ENCODE peak calls at places on chromosomes 4 and X, in five cellular contexts. One of them, this sample, is unnamed.

GRCh38 chr4:128862608-128863313 is 53.3 kb downstream of the JADE1 start:
- DNase-seq in GM06990: peak; percentile 66
- DNase-seq in colonic mucosa: no peak
- DNase-seq in MCF 10A: no peak
- DNase-seq in PC-3: no peak
- DNase-seq in this sample: peak; percentile 71

GRCh38 chr4:1463088-1463926 is 57.1 kb upstream of the NKX1-1 start:
- DNase-seq in GM06990: no peak
- DNase-seq in colonic mucosa: no peak
- DNase-seq in MCF 10A: no peak
- DNase-seq in PC-3: no peak
- DNase-seq in this sample: no peak

GRCh38 chrX:48540015-48540350 is 469 bp downstream of the TBC1D25 start:
- DNase-seq in GM06990: no peak
- DNase-seq in colonic mucosa: peak; percentile 51
- DNase-seq in MCF 10A: peak; percentile 38
- DNase-seq in PC-3: no peak
- DNase-seq in this sample: peak; percentile 56

GRCh38 chr4:153113061-153113837 is 91.0 kb upstream of the TRIM2 start:
- DNase-seq in GM06990: no peak
- DNase-seq in colonic mucosa: no peak
- DNase-seq in MCF 10A: no peak
- DNase-seq in PC-3: no peak
- DNase-seq in this sample: no peak

GRCh38 chr4:22672944-22673343 is 19.8 kb upstream of the GBA3 start:
- DNase-seq in GM06990: no peak
- DNase-seq in colonic mucosa: no peak
- DNase-seq in MCF 10A: no peak
- DNase-seq in PC-3: no peak
- DNase-seq in this sample: no peak

GRCh38 chr4:75142377-75142776 is 209.5 kb downstream of the PARM1 start:
- DNase-seq in GM06990: no peak
- DNase-seq in colonic mucosa: no peak
- DNase-seq in MCF 10A: no peak
- DNase-seq in PC-3: peak; percentile 43
- DNase-seq in this sample: no peak

GRCh38 chr4:168800926-168801325 is 209.1 kb downstream of the CBR4 start:
- DNase-seq in GM06990: no peak
- DNase-seq in colonic mucosa: no peak
- DNase-seq in MCF 10A: no peak
- DNase-seq in PC-3: no peak
- DNase-seq in this sample: no peak

GRCh38 chrX:130680164-130681035 is 222.6 kb downstream of the ENOX2 start:
- DNase-seq in GM06990: no peak
- DNase-seq in colonic mucosa: no peak
- DNase-seq in MCF 10A: no peak
- DNase-seq in PC-3: no peak
- DNase-seq in this sample: no peak

GRCh38 chrX:44873415-44874270 is 655 bp downstream of the KDM6A start:
- DNase-seq in GM06990: peak; percentile 71
- DNase-seq in colonic mucosa: peak; percentile 62
- DNase-seq in MCF 10A: peak; percentile 65
- DNase-seq in PC-3: peak; percentile 29
- DNase-seq in this sample: peak; percentile 49

GRCh38 chrX:97290199-97290598 is 406.5 kb downstream of the RPA4 start:
- DNase-seq in GM06990: no peak
- DNase-seq in colonic mucosa: no peak
- DNase-seq in MCF 10A: no peak
- DNase-seq in PC-3: no peak
- DNase-seq in this sample: no peak

GRCh38 chrX:11787564-11787963 is 29.5 kb downstream of the MSL3 start:
- DNase-seq in GM06990: peak; percentile 46
- DNase-seq in colonic mucosa: peak; percentile 58
- DNase-seq in MCF 10A: peak; percentile 67
- DNase-seq in PC-3: peak; percentile 20
- DNase-seq in this sample: no peak

GRCh38 chr4:77449162-77449561 is 156.5 kb upstream of the CXCL13 start:
- DNase-seq in GM06990: no peak
- DNase-seq in colonic mucosa: no peak
- DNase-seq in MCF 10A: peak; percentile 45
- DNase-seq in PC-3: peak; percentile 43
- DNase-seq in this sample: no peak

GRCh38 chr4:48275694-48276093 is 6.1 kb upstream of the TEC start:
- DNase-seq in GM06990: no peak
- DNase-seq in colonic mucosa: no peak
- DNase-seq in MCF 10A: no peak
- DNase-seq in PC-3: no peak
- DNase-seq in this sample: no peak

GRCh38 chr4:149645790-149646189 is 169.9 kb downstream of the IQCM start:
- DNase-seq in GM06990: no peak
- DNase-seq in colonic mucosa: no peak
- DNase-seq in MCF 10A: peak; percentile 4
- DNase-seq in PC-3: peak; percentile 24
- DNase-seq in this sample: no peak
- TF ChIP-seq CTCF in GM06990: no peak
- TF ChIP-seq CTCF in colonic mucosa: no peak
- TF ChIP-seq CTCF in MCF 10A: no peak
- TF ChIP-seq CTCF in PC-3: peak; percentile 23
- TF ChIP-seq CTCF in this sample: no peak

GRCh38 chr4:189597341-189597740 is 343.3 kb upstream of the FRG1 start:
- DNase-seq in GM06990: no peak
- DNase-seq in colonic mucosa: no peak
- DNase-seq in MCF 10A: no peak
- DNase-seq in PC-3: no peak
- DNase-seq in this sample: no peak

GRCh38 chr4:189600598-189601435 is 339.9 kb upstream of the FRG1 start:
- DNase-seq in GM06990: no peak
- DNase-seq in colonic mucosa: no peak
- DNase-seq in MCF 10A: no peak
- DNase-seq in PC-3: no peak
- DNase-seq in this sample: no peak
- TF ChIP-seq CTCF in GM06990: no peak
- TF ChIP-seq CTCF in colonic mucosa: no peak
- TF ChIP-seq CTCF in MCF 10A: no peak
- TF ChIP-seq CTCF in PC-3: no peak
- TF ChIP-seq CTCF in this sample: no peak

GRCh38 chrX:30275498-30275897 is 28.6 kb downstream of the MAGEB1 start:
- DNase-seq in GM06990: no peak
- DNase-seq in colonic mucosa: no peak
- DNase-seq in MCF 10A: peak; percentile 49
- DNase-seq in PC-3: peak; percentile 43
- DNase-seq in this sample: no peak
- TF ChIP-seq CTCF in GM06990: peak; percentile 1
- TF ChIP-seq CTCF in colonic mucosa: no peak
- TF ChIP-seq CTCF in MCF 10A: peak; percentile 39
- TF ChIP-seq CTCF in PC-3: peak; percentile 60
- TF ChIP-seq CTCF in this sample: no peak

GRCh38 chr4:163758032-163758431 is 263.5 kb downstream of the TMA16 start:
- DNase-seq in GM06990: no peak
- DNase-seq in colonic mucosa: no peak
- DNase-seq in MCF 10A: no peak
- DNase-seq in PC-3: no peak
- DNase-seq in this sample: no peak

GRCh38 chr4:163755013-163755412 is 260.5 kb downstream of the TMA16 start:
- DNase-seq in GM06990: no peak
- DNase-seq in colonic mucosa: no peak
- DNase-seq in MCF 10A: peak; percentile 49
- DNase-seq in PC-3: peak; percentile 51
- DNase-seq in this sample: peak; percentile 17
- TF ChIP-seq CTCF in GM06990: peak; percentile 61
- TF ChIP-seq CTCF in colonic mucosa: no peak
- TF ChIP-seq CTCF in MCF 10A: peak; percentile 38
- TF ChIP-seq CTCF in PC-3: peak; percentile 67
- TF ChIP-seq CTCF in this sample: peak; percentile 25

DNA sequence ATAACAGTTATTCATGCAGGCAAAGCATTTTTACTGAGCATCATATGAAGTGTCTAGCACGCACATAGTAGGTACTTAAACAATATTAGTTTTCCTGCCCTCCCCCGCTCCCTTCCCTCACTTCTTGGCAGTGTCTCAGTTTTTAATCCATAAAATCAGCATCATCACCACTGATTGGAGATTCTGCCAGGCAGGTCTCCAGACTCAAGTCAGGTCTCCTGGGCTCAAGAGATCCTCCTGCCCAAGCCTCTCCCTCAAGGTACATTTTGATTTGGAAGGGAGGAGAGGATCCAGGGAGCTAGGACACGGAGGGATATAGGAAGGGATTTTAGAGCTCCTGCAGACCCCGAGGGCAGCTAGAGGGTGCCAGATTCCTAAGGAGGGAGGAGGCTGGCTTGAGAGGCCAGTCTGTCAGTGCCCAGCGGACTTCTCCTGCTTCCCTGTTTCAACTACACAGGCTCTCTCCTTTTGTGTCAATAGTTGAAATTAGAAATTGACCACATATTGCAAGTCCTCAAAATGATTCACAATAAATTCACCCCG is 4.4 kb upstream of the FAT1 start:
- DNase-seq in GM06990: no peak
- DNase-seq in colonic mucosa: peak; percentile 59
- DNase-seq in MCF 10A: peak; percentile 69
- DNase-seq in PC-3: peak; percentile 40
- DNase-seq in this sample: no peak
- TF ChIP-seq CTCF in GM06990: no peak
- TF ChIP-seq CTCF in colonic mucosa: no peak
- TF ChIP-seq CTCF in MCF 10A: no peak
- TF ChIP-seq CTCF in PC-3: no peak
- TF ChIP-seq CTCF in this sample: no peak

GRCh38 chr4:88803600-88804096 is 106.0 kb upstream of the NAP1L5 start:
- DNase-seq in GM06990: peak; percentile 21
- DNase-seq in colonic mucosa: peak; percentile 79
- DNase-seq in MCF 10A: peak; percentile 87
- DNase-seq in PC-3: peak; percentile 93
- DNase-seq in this sample: no peak

GRCh38 chr4:88804234-88804633 is 106.6 kb upstream of the NAP1L5 start:
- DNase-seq in GM06990: no peak
- DNase-seq in colonic mucosa: no peak
- DNase-seq in MCF 10A: no peak
- DNase-seq in PC-3: no peak
- DNase-seq in this sample: no peak

GRCh38 chr4:88802585-88803285 is 105.1 kb upstream of the NAP1L5 start:
- DNase-seq in GM06990: no peak
- DNase-seq in colonic mucosa: no peak
- DNase-seq in MCF 10A: no peak
- DNase-seq in PC-3: no peak
- DNase-seq in this sample: no peak

GRCh38 chr4:88799900-88800299 is 102.3 kb upstream of the NAP1L5 start:
- DNase-seq in GM06990: no peak
- DNase-seq in colonic mucosa: no peak
- DNase-seq in MCF 10A: no peak
- DNase-seq in PC-3: no peak
- DNase-seq in this sample: no peak

DNA sequence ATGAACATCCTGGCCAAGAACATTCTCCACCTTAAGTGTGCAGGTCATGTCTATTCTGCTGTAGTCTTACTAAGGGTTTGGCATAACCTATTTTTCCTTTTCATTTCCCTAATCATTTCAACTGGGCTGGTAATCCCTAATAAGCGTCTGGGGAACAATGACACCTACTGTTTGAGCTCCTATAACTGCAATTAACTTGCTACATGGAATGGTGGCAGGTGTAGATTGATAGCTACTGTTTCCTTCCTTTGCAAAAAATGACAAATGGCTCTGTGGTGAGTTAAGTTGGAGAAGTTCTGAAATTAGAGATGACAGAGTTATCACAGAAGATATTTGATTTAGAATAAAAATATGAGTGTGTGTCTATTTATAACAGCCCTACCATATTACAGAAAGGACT is 104.5 kb upstream of the NAP1L5 start:
- DNase-seq in GM06990: no peak
- DNase-seq in colonic mucosa: no peak
- DNase-seq in MCF 10A: no peak
- DNase-seq in PC-3: no peak
- DNase-seq in this sample: no peak
- TF ChIP-seq CTCF in GM06990: peak; percentile 30
- TF ChIP-seq CTCF in colonic mucosa: no peak
- TF ChIP-seq CTCF in MCF 10A: no peak
- TF ChIP-seq CTCF in PC-3: no peak
- TF ChIP-seq CTCF in this sample: no peak

DNA sequence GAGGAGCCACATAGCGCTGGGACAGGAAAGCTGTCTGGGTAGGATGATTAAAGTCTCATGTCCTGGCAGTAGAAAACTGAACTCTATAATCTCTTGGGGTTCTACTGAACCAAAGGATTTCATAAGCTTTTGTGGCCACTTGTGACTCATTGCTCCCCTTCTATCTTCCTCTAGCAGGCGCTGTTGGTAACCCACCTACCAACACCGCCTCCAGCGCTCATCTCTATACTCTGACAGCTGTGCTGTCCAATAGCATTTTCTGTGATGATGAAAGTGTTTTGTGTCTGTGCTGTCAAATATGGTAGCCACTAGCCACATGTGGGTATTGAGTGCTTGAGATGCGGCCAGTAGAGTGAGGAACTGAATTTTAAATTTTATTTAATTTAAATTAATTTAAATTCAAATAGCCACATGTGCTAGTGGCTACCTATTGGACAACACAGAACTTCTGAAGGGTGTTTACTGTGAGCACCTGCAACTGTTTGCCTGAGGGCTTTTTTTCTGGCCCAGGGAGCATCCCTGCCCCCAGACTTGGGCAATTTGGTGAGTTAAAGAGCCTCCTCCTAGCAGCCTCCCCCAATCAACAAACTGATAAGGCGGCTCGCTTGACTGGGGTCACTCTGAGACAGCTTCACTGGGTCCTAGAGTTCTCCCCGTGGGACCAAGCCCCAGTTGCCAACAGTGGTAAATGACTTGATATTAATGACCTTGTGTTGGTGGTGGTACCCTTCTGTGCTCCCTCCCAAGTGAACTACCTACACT is 169.2 kb upstream of the ATP6AP2 start:
- DNase-seq in GM06990: no peak
- DNase-seq in colonic mucosa: no peak
- DNase-seq in MCF 10A: no peak
- DNase-seq in PC-3: no peak
- DNase-seq in this sample: no peak
- TF ChIP-seq CTCF in GM06990: peak; percentile 49
- TF ChIP-seq CTCF in colonic mucosa: no peak
- TF ChIP-seq CTCF in MCF 10A: no peak
- TF ChIP-seq CTCF in PC-3: no peak
- TF ChIP-seq CTCF in this sample: no peak

DNA sequence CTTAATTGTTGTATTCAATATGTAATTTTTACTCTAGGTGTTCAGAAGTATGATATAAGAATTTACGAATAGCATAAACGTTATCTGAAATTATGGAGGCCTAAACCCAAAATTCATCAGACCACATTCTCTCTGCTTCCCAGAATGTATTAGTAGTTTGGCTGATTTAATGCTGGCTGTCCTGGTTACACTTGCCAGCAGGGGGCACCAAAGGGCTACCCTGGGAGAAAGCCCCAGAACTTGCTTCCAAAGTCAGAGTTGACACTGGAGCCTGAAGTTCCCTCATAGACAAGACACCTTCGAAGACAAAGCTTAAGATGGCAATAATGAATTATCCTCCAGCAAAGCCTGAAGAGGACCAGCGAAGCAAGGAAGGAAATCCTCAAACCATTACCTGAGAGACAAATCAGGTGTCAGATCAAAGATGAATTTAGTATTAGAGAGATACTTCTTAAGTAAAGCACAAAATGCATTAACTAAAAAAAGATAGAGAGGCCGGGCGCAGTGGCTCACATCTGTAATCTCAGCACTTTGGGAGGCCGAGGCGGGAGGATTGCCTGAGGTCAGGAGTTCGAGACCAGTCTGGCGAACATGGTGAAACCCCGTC is 11.3 kb upstream of the ANOS1 start:
- DNase-seq in GM06990: no peak
- DNase-seq in colonic mucosa: peak; percentile 68
- DNase-seq in MCF 10A: peak; percentile 72
- DNase-seq in PC-3: peak; percentile 69
- DNase-seq in this sample: peak; percentile 52
- TF ChIP-seq CTCF in GM06990: peak; percentile 80
- TF ChIP-seq CTCF in colonic mucosa: peak; percentile 75
- TF ChIP-seq CTCF in MCF 10A: peak; percentile 64
- TF ChIP-seq CTCF in PC-3: peak; percentile 83
- TF ChIP-seq CTCF in this sample: peak; percentile 65

This sample was measured in GM13976.